ENCODE peak calls at places on chromosomes 12 and 14, in nine cellular contexts. X is left cardiac atrium; E is GM19239; W is activated T-helper 1 cell treated with Interleukin-2 at 50 U/mL for 16 hours; O is activated T-cell treated with anti-CD3 and anti-CD28 coated beads, Interleukin-2, amount 50 U/mL, for 72 hours; P is esophagus squamous epithelium; I is AG09309; V is suprapubic skin; Z is lower leg skin. S is an unnamed sample.

GRCh38 chr14:68278568-68279436 is 459.2 kb downstream of the RAD51B start:
- DNase-seq in W (no peak), E (no peak), O (no peak), I (no peak), V (no peak), X (no peak), Z (no peak), P (no peak), S (no peak)

GRCh38 chr12:8912910-8913309 is 1.4 kb upstream of the PHC1 start:
- DNase-seq in P (no peak), E (peak), I (no peak), X (no peak), O (peak), W (no peak), V (no peak), Z (no peak), S (peak)

GRCh38 chr12:24668563-24668962 is 280.3 kb downstream of the BCAT1 start:
- DNase-seq in W (no peak), P (no peak), I (no peak), E (no peak), O (no peak), X (no peak), Z (no peak), V (no peak), S (no peak)

GRCh38 chr14:63840981-63841380 is 11.8 kb upstream of the SYNE2 start:
- DNase-seq in V (no peak), O (peak), I (no peak), X (no peak), P (no peak), W (peak), E (no peak), Z (no peak), S (peak)

GRCh38 chr14:100764716-100765115 is 38.0 kb downstream of the DLK1 start:
- DNase-seq in V (no peak), O (no peak), P (no peak), W (no peak), E (no peak), Z (peak), I (no peak), X (no peak), S (no peak)

GRCh38 chr14:93331375-93332031 is 1.3 kb downstream of the BTBD7 start:
- DNase-seq in X (peak), Z (no peak), I (no peak), E (no peak), P (no peak), W (no peak), V (no peak), O (no peak), S (no peak)

GRCh38 chr12:65192963-65193516 is 23.7 kb downstream of the LEMD3 start:
- DNase-seq in I (no peak), P (no peak), W (no peak), X (no peak), E (no peak), O (no peak), Z (no peak), V (no peak), S (no peak)

GRCh38 chr12:88935856-88936255 is 355.6 kb upstream of the KITLG start:
- DNase-seq in I (no peak), W (no peak), V (no peak), P (no peak), O (no peak), X (no peak), Z (no peak), E (no peak), S (no peak)

GRCh38 chr12:45518516-45519235 is 210.8 kb upstream of the ARID2 start:
- DNase-seq in W (peak), O (peak), I (no peak), Z (no peak), V (no peak), E (no peak), P (no peak), X (no peak), S (peak)

S was measured in activated CD4-positive, alpha-beta memory T cell treated with anti-CD3 and anti-CD28 coated beads for 36 hours.